ENCODE peak calls at places on chromosomes 12 and 14, in six cellular contexts. One of them, this sample, is unnamed.

GRCh38 chr14:91996951-91997371 is 42.9 kb downstream of the TRIP11 start:
- DNase-seq in stimulated activated CD4-positive, alpha-beta T cell treated with anti-CD3 and anti-CD28 coated beads, TNF-alpha, amount 100 ng/mL, for 24 hours: no peak
- DNase-seq in NCI-H2107: peak
- DNase-seq in heart right ventricle: no peak
- DNase-seq in EH: peak
- DNase-seq in aorta: no peak
- DNase-seq in this sample: peak

GRCh38 chr12:20268121-20268732 is 100.1 kb upstream of the PDE3A start:
- DNase-seq in NCI-H2107: no peak
- DNase-seq in stimulated activated CD4-positive, alpha-beta T cell treated with anti-CD3 and anti-CD28 coated beads, TNF-alpha, amount 100 ng/mL, for 24 hours: no peak
- DNase-seq in EH: peak
- DNase-seq in heart right ventricle: no peak
- DNase-seq in aorta: no peak
- DNase-seq in this sample: no peak

GRCh38 chr12:80472912-80473500 is 29.0 kb downstream of the PTPRQ start:
- DNase-seq in EH: peak
- DNase-seq in heart right ventricle: no peak
- DNase-seq in NCI-H2107: peak
- DNase-seq in stimulated activated CD4-positive, alpha-beta T cell treated with anti-CD3 and anti-CD28 coated beads, TNF-alpha, amount 100 ng/mL, for 24 hours: no peak
- DNase-seq in aorta: no peak
- DNase-seq in this sample: no peak

GRCh38 chr12:93223440-93224426 is 154.0 kb upstream of the NUDT4 start:
- DNase-seq in NCI-H2107: no peak
- DNase-seq in aorta: no peak
- DNase-seq in stimulated activated CD4-positive, alpha-beta T cell treated with anti-CD3 and anti-CD28 coated beads, TNF-alpha, amount 100 ng/mL, for 24 hours: no peak
- DNase-seq in heart right ventricle: no peak
- DNase-seq in EH: peak
- DNase-seq in this sample: no peak

GRCh38 chr12:124759841-124760508 is 103.7 kb downstream of the SCARB1 start:
- DNase-seq in NCI-H2107: no peak
- DNase-seq in heart right ventricle: peak
- DNase-seq in aorta: no peak
- DNase-seq in EH: peak
- DNase-seq in stimulated activated CD4-positive, alpha-beta T cell treated with anti-CD3 and anti-CD28 coated beads, TNF-alpha, amount 100 ng/mL, for 24 hours: no peak
- DNase-seq in this sample: no peak

GRCh38 chr12:129404556-129404955 is 499.3 kb downstream of the TMEM132D start:
- DNase-seq in EH: no peak
- DNase-seq in NCI-H2107: no peak
- DNase-seq in heart right ventricle: no peak
- DNase-seq in stimulated activated CD4-positive, alpha-beta T cell treated with anti-CD3 and anti-CD28 coated beads, TNF-alpha, amount 100 ng/mL, for 24 hours: no peak
- DNase-seq in aorta: no peak
- DNase-seq in this sample: no peak

GRCh38 chr12:8544295-8544694 is 3.6 kb upstream of the CLEC4E start:
- DNase-seq in heart right ventricle: no peak
- DNase-seq in EH: peak
- DNase-seq in aorta: peak
- DNase-seq in stimulated activated CD4-positive, alpha-beta T cell treated with anti-CD3 and anti-CD28 coated beads, TNF-alpha, amount 100 ng/mL, for 24 hours: peak
- DNase-seq in NCI-H2107: peak
- DNase-seq in this sample: peak

GRCh38 chr12:30019386-30020140 is 235.8 kb upstream of the TMTC1 start:
- DNase-seq in stimulated activated CD4-positive, alpha-beta T cell treated with anti-CD3 and anti-CD28 coated beads, TNF-alpha, amount 100 ng/mL, for 24 hours: no peak
- DNase-seq in EH: peak
- DNase-seq in aorta: no peak
- DNase-seq in heart right ventricle: no peak
- DNase-seq in NCI-H2107: no peak
- DNase-seq in this sample: no peak

GRCh38 chr14:68982581-68982980 is 3.5 kb upstream of the ACTN1 start:
- DNase-seq in NCI-H2107: no peak
- DNase-seq in aorta: no peak
- DNase-seq in stimulated activated CD4-positive, alpha-beta T cell treated with anti-CD3 and anti-CD28 coated beads, TNF-alpha, amount 100 ng/mL, for 24 hours: no peak
- DNase-seq in heart right ventricle: no peak
- DNase-seq in EH: peak
- DNase-seq in this sample: no peak

GRCh38 chr12:130335517-130336392 is 1.9 kb upstream of the PIWIL1 start:
- DNase-seq in NCI-H2107: peak
- DNase-seq in heart right ventricle: no peak
- DNase-seq in EH: peak
- DNase-seq in stimulated activated CD4-positive, alpha-beta T cell treated with anti-CD3 and anti-CD28 coated beads, TNF-alpha, amount 100 ng/mL, for 24 hours: no peak
- DNase-seq in aorta: no peak
- DNase-seq in this sample: no peak

GRCh38 chr12:18135086-18135485 is 45.1 kb upstream of the RERGL start:
- DNase-seq in EH: no peak
- DNase-seq in stimulated activated CD4-positive, alpha-beta T cell treated with anti-CD3 and anti-CD28 coated beads, TNF-alpha, amount 100 ng/mL, for 24 hours: no peak
- DNase-seq in NCI-H2107: no peak
- DNase-seq in heart right ventricle: no peak
- DNase-seq in aorta: no peak
- DNase-seq in this sample: no peak

GRCh38 chr12:75977952-75978671 is 53.5 kb downstream of the PHLDA1 start:
- DNase-seq in EH: peak
- DNase-seq in NCI-H2107: no peak
- DNase-seq in stimulated activated CD4-positive, alpha-beta T cell treated with anti-CD3 and anti-CD28 coated beads, TNF-alpha, amount 100 ng/mL, for 24 hours: peak
- DNase-seq in aorta: peak
- DNase-seq in heart right ventricle: no peak
- DNase-seq in this sample: peak

GRCh38 chr12:2267624-2268477 is 215.1 kb downstream of the CACNA1C start:
- DNase-seq in EH: peak
- DNase-seq in aorta: peak
- DNase-seq in heart right ventricle: no peak
- DNase-seq in stimulated activated CD4-positive, alpha-beta T cell treated with anti-CD3 and anti-CD28 coated beads, TNF-alpha, amount 100 ng/mL, for 24 hours: no peak
- DNase-seq in NCI-H2107: no peak
- DNase-seq in this sample: peak

GRCh38 chr12:15562263-15562662 is 226.9 kb downstream of the EPS8 start:
- DNase-seq in NCI-H2107: no peak
- DNase-seq in stimulated activated CD4-positive, alpha-beta T cell treated with anti-CD3 and anti-CD28 coated beads, TNF-alpha, amount 100 ng/mL, for 24 hours: no peak
- DNase-seq in EH: no peak
- DNase-seq in heart right ventricle: no peak
- DNase-seq in aorta: no peak
- DNase-seq in this sample: no peak

GRCh38 chr14:20332386-20332945 is 613 bp downstream of the CCNB1IP1 start:
- DNase-seq in NCI-H2107: peak
- DNase-seq in EH: peak
- DNase-seq in aorta: no peak
- DNase-seq in stimulated activated CD4-positive, alpha-beta T cell treated with anti-CD3 and anti-CD28 coated beads, TNF-alpha, amount 100 ng/mL, for 24 hours: no peak
- DNase-seq in heart right ventricle: no peak
- DNase-seq in this sample: no peak

GRCh38 chr12:96136129-96136528 is 58.0 kb upstream of the ELK3 start:
- DNase-seq in EH: peak
- DNase-seq in stimulated activated CD4-positive, alpha-beta T cell treated with anti-CD3 and anti-CD28 coated beads, TNF-alpha, amount 100 ng/mL, for 24 hours: no peak
- DNase-seq in heart right ventricle: no peak
- DNase-seq in aorta: peak
- DNase-seq in NCI-H2107: no peak
- DNase-seq in this sample: no peak

GRCh38 chr12:108021129-108021528 is 108.0 kb upstream of the WSCD2 start:
- DNase-seq in NCI-H2107: no peak
- DNase-seq in aorta: no peak
- DNase-seq in stimulated activated CD4-positive, alpha-beta T cell treated with anti-CD3 and anti-CD28 coated beads, TNF-alpha, amount 100 ng/mL, for 24 hours: no peak
- DNase-seq in EH: no peak
- DNase-seq in heart right ventricle: no peak
- DNase-seq in this sample: no peak

GRCh38 chr14:85281921-85282320 is 248.0 kb upstream of the FLRT2 start:
- DNase-seq in aorta: no peak
- DNase-seq in stimulated activated CD4-positive, alpha-beta T cell treated with anti-CD3 and anti-CD28 coated beads, TNF-alpha, amount 100 ng/mL, for 24 hours: no peak
- DNase-seq in NCI-H2107: no peak
- DNase-seq in heart right ventricle: no peak
- DNase-seq in EH: no peak
- DNase-seq in this sample: no peak

GRCh38 chr12:41663487-41664258 is 475.6 kb downstream of the PDZRN4 start:
- DNase-seq in heart right ventricle: no peak
- DNase-seq in aorta: no peak
- DNase-seq in stimulated activated CD4-positive, alpha-beta T cell treated with anti-CD3 and anti-CD28 coated beads, TNF-alpha, amount 100 ng/mL, for 24 hours: no peak
- DNase-seq in NCI-H2107: peak
- DNase-seq in EH: peak
- DNase-seq in this sample: no peak

GRCh38 chr12:29316772-29317171 is 64.2 kb downstream of the ERGIC2 start:
- DNase-seq in aorta: peak
- DNase-seq in stimulated activated CD4-positive, alpha-beta T cell treated with anti-CD3 and anti-CD28 coated beads, TNF-alpha, amount 100 ng/mL, for 24 hours: no peak
- DNase-seq in NCI-H2107: no peak
- DNase-seq in EH: peak
- DNase-seq in heart right ventricle: peak
- DNase-seq in this sample: no peak

GRCh38 chr14:71006200-71006563 is 98.9 kb downstream of the PCNX1 start:
- DNase-seq in stimulated activated CD4-positive, alpha-beta T cell treated with anti-CD3 and anti-CD28 coated beads, TNF-alpha, amount 100 ng/mL, for 24 hours: no peak
- DNase-seq in aorta: no peak
- DNase-seq in NCI-H2107: no peak
- DNase-seq in heart right ventricle: no peak
- DNase-seq in EH: peak
- DNase-seq in this sample: no peak

GRCh38 chr14:103819503-103820307 is 27.7 kb downstream of the PPP1R13B start:
- DNase-seq in stimulated activated CD4-positive, alpha-beta T cell treated with anti-CD3 and anti-CD28 coated beads, TNF-alpha, amount 100 ng/mL, for 24 hours: no peak
- DNase-seq in NCI-H2107: peak
- DNase-seq in heart right ventricle: peak
- DNase-seq in aorta: peak
- DNase-seq in EH: peak
- DNase-seq in this sample: no peak

GRCh38 chr12:115228434-115228833 is 544.5 kb upstream of the TBX3 start:
- DNase-seq in stimulated activated CD4-positive, alpha-beta T cell treated with anti-CD3 and anti-CD28 coated beads, TNF-alpha, amount 100 ng/mL, for 24 hours: no peak
- DNase-seq in NCI-H2107: no peak
- DNase-seq in heart right ventricle: no peak
- DNase-seq in EH: no peak
- DNase-seq in aorta: no peak
- DNase-seq in this sample: no peak

GRCh38 chr14:101480747-101481530 is 80.4 kb upstream of the DIO3 start:
- DNase-seq in heart right ventricle: no peak
- DNase-seq in NCI-H2107: no peak
- DNase-seq in EH: peak
- DNase-seq in stimulated activated CD4-positive, alpha-beta T cell treated with anti-CD3 and anti-CD28 coated beads, TNF-alpha, amount 100 ng/mL, for 24 hours: no peak
- DNase-seq in aorta: no peak
- DNase-seq in this sample: no peak

GRCh38 chr14:54902143-54902520 is 494 bp downstream of the GCH1 start:
- DNase-seq in NCI-H2107: peak
- DNase-seq in EH: peak
- DNase-seq in heart right ventricle: peak
- DNase-seq in aorta: peak
- DNase-seq in stimulated activated CD4-positive, alpha-beta T cell treated with anti-CD3 and anti-CD28 coated beads, TNF-alpha, amount 100 ng/mL, for 24 hours: peak
- DNase-seq in this sample: peak

GRCh38 chr12:58950739-58951100 is 30.4 kb upstream of the LRIG3 start:
- DNase-seq in heart right ventricle: no peak
- DNase-seq in aorta: no peak
- DNase-seq in NCI-H2107: no peak
- DNase-seq in stimulated activated CD4-positive, alpha-beta T cell treated with anti-CD3 and anti-CD28 coated beads, TNF-alpha, amount 100 ng/mL, for 24 hours: no peak
- DNase-seq in EH: no peak
- DNase-seq in this sample: no peak

GRCh38 chr12:59075141-59075540 is 154.8 kb upstream of the LRIG3 start:
- DNase-seq in aorta: no peak
- DNase-seq in stimulated activated CD4-positive, alpha-beta T cell treated with anti-CD3 and anti-CD28 coated beads, TNF-alpha, amount 100 ng/mL, for 24 hours: no peak
- DNase-seq in EH: no peak
- DNase-seq in heart right ventricle: no peak
- DNase-seq in NCI-H2107: no peak
- DNase-seq in this sample: no peak

GRCh38 chr12:108609535-108610335 is 11.9 kb upstream of the TMEM119 start:
- DNase-seq in heart right ventricle: peak
- DNase-seq in stimulated activated CD4-positive, alpha-beta T cell treated with anti-CD3 and anti-CD28 coated beads, TNF-alpha, amount 100 ng/mL, for 24 hours: no peak
- DNase-seq in NCI-H2107: no peak
- DNase-seq in EH: peak
- DNase-seq in aorta: peak
- DNase-seq in this sample: peak

GRCh38 chr12:26867084-26867483 is 34.1 kb upstream of the ITPR2 start:
- DNase-seq in aorta: no peak
- DNase-seq in heart right ventricle: no peak
- DNase-seq in NCI-H2107: no peak
- DNase-seq in stimulated activated CD4-positive, alpha-beta T cell treated with anti-CD3 and anti-CD28 coated beads, TNF-alpha, amount 100 ng/mL, for 24 hours: no peak
- DNase-seq in EH: no peak
- DNase-seq in this sample: no peak

GRCh38 chr12:45131506-45131905 is 80.6 kb upstream of the DBX2 start:
- DNase-seq in aorta: no peak
- DNase-seq in NCI-H2107: no peak
- DNase-seq in heart right ventricle: no peak
- DNase-seq in EH: no peak
- DNase-seq in stimulated activated CD4-positive, alpha-beta T cell treated with anti-CD3 and anti-CD28 coated beads, TNF-alpha, amount 100 ng/mL, for 24 hours: no peak
- DNase-seq in this sample: no peak

GRCh38 chr12:27382126-27382795 is 49.6 kb downstream of the BMAL2 start:
- DNase-seq in NCI-H2107: no peak
- DNase-seq in heart right ventricle: no peak
- DNase-seq in aorta: no peak
- DNase-seq in EH: peak
- DNase-seq in stimulated activated CD4-positive, alpha-beta T cell treated with anti-CD3 and anti-CD28 coated beads, TNF-alpha, amount 100 ng/mL, for 24 hours: no peak
- DNase-seq in this sample: no peak

GRCh38 chr14:61573748-61574513 is 121.4 kb upstream of the HIF1A start:
- DNase-seq in NCI-H2107: no peak
- DNase-seq in heart right ventricle: no peak
- DNase-seq in EH: peak
- DNase-seq in aorta: no peak
- DNase-seq in stimulated activated CD4-positive, alpha-beta T cell treated with anti-CD3 and anti-CD28 coated beads, TNF-alpha, amount 100 ng/mL, for 24 hours: no peak
- DNase-seq in this sample: peak

GRCh38 chr12:131432532-131433260 is 278.2 kb upstream of the SFSWAP start:
- DNase-seq in heart right ventricle: no peak
- DNase-seq in stimulated activated CD4-positive, alpha-beta T cell treated with anti-CD3 and anti-CD28 coated beads, TNF-alpha, amount 100 ng/mL, for 24 hours: no peak
- DNase-seq in NCI-H2107: no peak
- DNase-seq in aorta: no peak
- DNase-seq in EH: no peak
- DNase-seq in this sample: no peak

GRCh38 chr14:51607677-51608076 is 44.0 kb upstream of the FRMD6 start:
- DNase-seq in heart right ventricle: no peak
- DNase-seq in aorta: peak
- DNase-seq in EH: peak
- DNase-seq in stimulated activated CD4-positive, alpha-beta T cell treated with anti-CD3 and anti-CD28 coated beads, TNF-alpha, amount 100 ng/mL, for 24 hours: no peak
- DNase-seq in NCI-H2107: no peak
- DNase-seq in this sample: peak

GRCh38 chr12:16586350-16587109 is 19.4 kb downstream of the LMO3 start:
- DNase-seq in heart right ventricle: no peak
- DNase-seq in EH: no peak
- DNase-seq in stimulated activated CD4-positive, alpha-beta T cell treated with anti-CD3 and anti-CD28 coated beads, TNF-alpha, amount 100 ng/mL, for 24 hours: no peak
- DNase-seq in NCI-H2107: no peak
- DNase-seq in aorta: no peak
- DNase-seq in this sample: no peak

GRCh38 chr14:104277416-104278213 is 139.2 kb downstream of the KIF26A start:
- DNase-seq in NCI-H2107: no peak
- DNase-seq in heart right ventricle: no peak
- DNase-seq in aorta: no peak
- DNase-seq in stimulated activated CD4-positive, alpha-beta T cell treated with anti-CD3 and anti-CD28 coated beads, TNF-alpha, amount 100 ng/mL, for 24 hours: no peak
- DNase-seq in EH: no peak
- DNase-seq in this sample: no peak

GRCh38 chr14:52312872-52313492 is 1.1 kb upstream of the PTGER2 start:
- DNase-seq in EH: no peak
- DNase-seq in aorta: no peak
- DNase-seq in NCI-H2107: no peak
- DNase-seq in heart right ventricle: no peak
- DNase-seq in stimulated activated CD4-positive, alpha-beta T cell treated with anti-CD3 and anti-CD28 coated beads, TNF-alpha, amount 100 ng/mL, for 24 hours: no peak
- DNase-seq in this sample: no peak

GRCh38 chr12:33671676-33672075 is 232.1 kb upstream of the SYT10 start:
- DNase-seq in heart right ventricle: no peak
- DNase-seq in NCI-H2107: no peak
- DNase-seq in aorta: no peak
- DNase-seq in stimulated activated CD4-positive, alpha-beta T cell treated with anti-CD3 and anti-CD28 coated beads, TNF-alpha, amount 100 ng/mL, for 24 hours: no peak
- DNase-seq in EH: no peak
- DNase-seq in this sample: no peak